ENCODE peak calls at places on chromosome 2, in four cellular contexts. E is cortex of kidney; L is central memory CD8-positive, alpha-beta T cell; K is T-helper 1 cell. A is an unnamed sample.

GRCh38 chr2:12718662-12719399 is 2.1 kb downstream of the TRIB2 start:
- DNase-seq in L (no peak), K (peak), E (no peak), A (no peak)

GRCh38 chr2:109397883-109398282 is 215.9 kb downstream of the SEPTIN10 start:
- DNase-seq in E (no peak), L (no peak), K (no peak), A (no peak)

GRCh38 chr2:219406861-219407230 is 11.3 kb upstream of the DES start:
- DNase-seq in E (no peak), K (no peak), L (no peak), A (no peak)

GRCh38 chr2:233818639-233819621 is 35.4 kb downstream of the HJURP start:
- DNase-seq in E (no peak), L (no peak), K (no peak), A (no peak)

GRCh38 chr2:240237609-240238151 is 97.2 kb upstream of the OTOS start:
- DNase-seq in L (no peak), K (no peak), E (no peak), A (no peak)

GRCh38 chr2:20049631-20050030 is 1.8 kb downstream of the LAPTM4A start:
- DNase-seq in K (no peak), L (no peak), E (no peak), A (no peak)

GRCh38 chr2:177264539-177265385 is at the start of gene NFE2L2:
- DNase-seq in L (peak), E (peak), K (peak), A (peak)

GRCh38 chr2:218569038-218569431 is 396 bp downstream of the CNOT9 start:
- DNase-seq in L (peak), E (no peak), K (peak), A (no peak)

GRCh38 chr2:203532957-203533695 is 2.0 kb downstream of the RAPH1 start:
- DNase-seq in K (no peak), E (no peak), L (no peak), A (no peak)

GRCh38 chr2:203341741-203342310 is 13.6 kb downstream of the ABI2 start:
- DNase-seq in E (no peak), K (no peak), L (no peak), A (no peak)

GRCh38 chr2:3434005-3434404 is 54.5 kb downstream of the TRAPPC12 start:
- DNase-seq in E (no peak), K (no peak), L (no peak), A (no peak)